ENCODE peak calls at places on chromosomes 3 and 15, in eight cellular contexts. J is OCI-LY7; I is psoas muscle; M is CD8-positive, alpha-beta T cell; U is neural crest cell; F is GM13977; G is BJ; Z is astrocyte of the cerebellum. B is an unnamed sample.

GRCh38 chr15:88627463-88627862 is 6.3 kb downstream of the AEN start:
- DNase-seq in J (peak), I (no peak), M (peak), U (no peak), F (no peak), G (no peak), Z (no peak), B (no peak)

GRCh38 chr15:52794665-52795463 is 4.7 kb upstream of the ONECUT1 start:
- DNase-seq in J (no peak), I (no peak), M (no peak), U (no peak), F (peak), G (no peak), Z (no peak), B (no peak)

GRCh38 chr3:55162031-55162784 is 234.3 kb upstream of the LRTM1 start:
- DNase-seq in J (no peak), I (no peak), M (no peak), U (no peak), F (no peak), G (peak), Z (peak), B (no peak)

GRCh38 chr3:156300929-156301806 is 180.8 kb downstream of the KCNAB1 start:
- DNase-seq in J (no peak), I (no peak), M (no peak), U (no peak), F (no peak), G (no peak), Z (no peak), B (no peak)

GRCh38 chr15:87154771-87155170 is 1075.1 kb downstream of the AGBL1 start:
- DNase-seq in J (no peak), I (no peak), M (no peak), U (no peak), F (no peak), G (peak), Z (no peak), B (no peak)

GRCh38 chr3:192887047-192887446 is 30.6 kb downstream of the MB21D2 start:
- DNase-seq in J (no peak), I (no peak), M (no peak), U (no peak), F (no peak), G (no peak), Z (peak), B (peak)

GRCh38 chr3:138187296-138188012 is at the start of gene ARMC8:
- DNase-seq in J (no peak), I (peak), M (no peak), U (peak), F (peak), G (peak), Z (peak), B (peak)

GRCh38 chr15:27868828-27869404 is 230.2 kb downstream of the OCA2 start:
- DNase-seq in J (no peak), I (no peak), M (no peak), U (no peak), F (no peak), G (no peak), Z (no peak), B (no peak)

GRCh38 chr3:30710017-30710416 is 103.6 kb downstream of the TGFBR2 start:
- DNase-seq in J (no peak), I (no peak), M (no peak), U (no peak), F (no peak), G (no peak), Z (no peak), B (no peak)

GRCh38 chr15:69766156-69766555 is 313.5 kb downstream of the RPLP1 start:
- DNase-seq in J (no peak), I (no peak), M (no peak), U (no peak), F (no peak), G (no peak), Z (no peak), B (no peak)

GRCh38 chr3:129238945-129239705 is 10.3 kb upstream of the COPG1 start:
- DNase-seq in J (no peak), I (no peak), M (no peak), U (no peak), F (no peak), G (no peak), Z (no peak), B (no peak)

GRCh38 chr3:153052096-153052460 is 109.9 kb upstream of the RAP2B start:
- DNase-seq in J (no peak), I (no peak), M (no peak), U (no peak), F (no peak), G (peak), Z (peak), B (peak)

GRCh38 chr3:119964294-119964693 is 130.0 kb downstream of the GSK3B start:
- DNase-seq in J (no peak), I (no peak), M (no peak), U (no peak), F (no peak), G (no peak), Z (no peak), B (no peak)

GRCh38 chr3:194269610-194270145 is 81.5 kb downstream of the CPN2 start:
- DNase-seq in J (no peak), I (peak), M (no peak), U (no peak), F (no peak), G (no peak), Z (peak), B (peak)

GRCh38 chr3:112778298-112779008 is 68.2 kb downstream of the CD200R1L start:
- DNase-seq in J (no peak), I (no peak), M (no peak), U (no peak), F (no peak), G (peak), Z (peak), B (no peak)

GRCh38 chr3:57918123-57918837 is 89.9 kb upstream of the FLNB start:
- DNase-seq in J (no peak), I (no peak), M (no peak), U (no peak), F (no peak), G (peak), Z (peak), B (no peak)

GRCh38 chr3:181941250-181941649 is 229.5 kb downstream of the SOX2 start:
- DNase-seq in J (no peak), I (no peak), M (no peak), U (no peak), F (no peak), G (no peak), Z (no peak), B (no peak)

GRCh38 chr15:74780983-74781672 is 752 bp upstream of the CSK start:
- DNase-seq in J (peak), I (no peak), M (peak), U (no peak), F (no peak), G (no peak), Z (no peak), B (no peak)

GRCh38 chr3:123800352-123800682 is 83.8 kb downstream of the MYLK start:
- DNase-seq in J (no peak), I (no peak), M (no peak), U (no peak), F (no peak), G (no peak), Z (no peak), B (no peak)

GRCh38 chr3:52349611-52350395 is 33.7 kb downstream of the DNAH1 start:
- DNase-seq in J (no peak), I (no peak), M (no peak), U (no peak), F (no peak), G (no peak), Z (no peak), B (no peak)

GRCh38 chr15:64713592-64713991 is 61.8 kb downstream of the RBPMS2 start:
- DNase-seq in J (no peak), I (no peak), M (no peak), U (no peak), F (no peak), G (no peak), Z (no peak), B (no peak)

GRCh38 chr3:11145888-11146287 is 8.4 kb upstream of the HRH1 start:
- DNase-seq in J (no peak), I (no peak), M (no peak), U (no peak), F (no peak), G (peak), Z (peak), B (no peak)

GRCh38 chr3:106204160-106204868 is 335.5 kb upstream of the CBLB start:
- DNase-seq in J (no peak), I (no peak), M (no peak), U (no peak), F (no peak), G (no peak), Z (no peak), B (no peak)

GRCh38 chr3:107987036-107987557 is 103.7 kb downstream of the CD47 start:
- DNase-seq in J (no peak), I (peak), M (no peak), U (no peak), F (no peak), G (peak), Z (peak), B (peak)

GRCh38 chr3:127440384-127440783 is 150.1 kb downstream of the TPRA1 start:
- DNase-seq in J (no peak), I (no peak), M (no peak), U (no peak), F (no peak), G (no peak), Z (no peak), B (no peak)

GRCh38 chr3:128416578-128417150 is 50.0 kb downstream of the DNAJB8 start:
- DNase-seq in J (no peak), I (no peak), M (no peak), U (no peak), F (no peak), G (peak), Z (peak), B (peak)

GRCh38 chr3:187804120-187805106 is 59.1 kb upstream of the BCL6 start:
- DNase-seq in J (no peak), I (no peak), M (no peak), U (no peak), F (no peak), G (no peak), Z (no peak), B (no peak)

GRCh38 chr3:170584585-170585007 is 1.3 kb downstream of the SLC7A14 start:
- DNase-seq in J (peak), I (peak), M (peak), U (peak), F (no peak), G (no peak), Z (peak), B (peak)

GRCh38 chr3:148601766-148602685 is 95.7 kb upstream of the AGTR1 start:
- DNase-seq in J (no peak), I (no peak), M (no peak), U (no peak), F (no peak), G (no peak), Z (no peak), B (peak)

GRCh38 chr3:13105851-13106250 is 32.6 kb upstream of the IQSEC1 start:
- DNase-seq in J (no peak), I (no peak), M (no peak), U (no peak), F (no peak), G (no peak), Z (no peak), B (peak)
- TF ChIP-seq CTCF in J (peak), I (no peak), M (no peak), U (no peak), F (no peak), G (no peak), Z (no peak), B (no peak)

DNA sequence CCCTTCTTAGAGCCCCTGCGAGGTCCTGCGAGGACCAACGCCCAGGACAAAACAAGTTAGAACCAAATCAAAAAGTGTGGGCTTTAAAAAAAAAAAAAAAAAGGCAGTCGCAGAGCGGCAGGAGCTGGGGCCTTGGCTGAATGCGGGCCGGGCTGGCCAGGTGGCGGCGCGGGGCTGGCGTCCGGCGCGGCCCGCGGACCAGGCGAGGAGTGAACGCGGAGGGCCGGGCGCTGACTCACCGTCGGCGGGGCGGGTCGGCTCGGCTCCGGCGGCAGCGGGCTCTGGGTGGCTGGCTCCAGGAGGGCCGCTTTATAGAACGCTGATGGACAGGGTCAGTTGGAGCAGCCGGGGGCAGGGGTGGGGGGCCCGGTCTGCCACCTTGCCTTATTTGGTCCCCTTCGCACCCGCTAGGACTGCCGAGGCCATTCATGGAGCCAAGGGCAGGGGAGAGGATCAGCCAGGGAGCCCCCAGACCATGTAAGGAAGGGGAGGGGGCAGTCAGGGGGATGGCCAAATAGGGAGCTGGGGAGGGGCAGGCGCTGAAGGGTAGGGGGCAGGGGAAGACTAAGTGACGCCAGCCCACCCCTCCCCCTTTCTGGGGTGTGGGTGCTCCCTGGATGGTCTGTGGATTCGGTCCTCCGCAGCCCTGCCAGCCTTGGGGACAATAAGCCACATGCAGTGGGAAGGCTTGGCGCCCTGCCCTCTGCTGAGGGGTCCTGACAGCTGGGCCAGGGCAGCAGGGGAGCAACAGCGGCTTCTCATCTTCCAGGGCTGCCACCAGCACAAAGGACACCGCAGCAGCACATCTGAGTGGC is at the start of gene ACTC1:
- DNase-seq in J (no peak), I (peak), M (no peak), U (peak), F (no peak), G (no peak), Z (no peak), B (peak)
- TF ChIP-seq CTCF in J (no peak), I (peak), M (no peak), U (no peak), F (no peak), G (peak), Z (peak), B (no peak)

GRCh38 chr3:121855555-121855954 is 20.5 kb downstream of the EAF2 start:
- DNase-seq in J (peak), I (no peak), M (no peak), U (no peak), F (no peak), G (no peak), Z (no peak), B (peak)
- TF ChIP-seq CTCF in J (peak), I (no peak), M (no peak), U (peak), F (peak), G (peak), Z (peak), B (peak)

DNA sequence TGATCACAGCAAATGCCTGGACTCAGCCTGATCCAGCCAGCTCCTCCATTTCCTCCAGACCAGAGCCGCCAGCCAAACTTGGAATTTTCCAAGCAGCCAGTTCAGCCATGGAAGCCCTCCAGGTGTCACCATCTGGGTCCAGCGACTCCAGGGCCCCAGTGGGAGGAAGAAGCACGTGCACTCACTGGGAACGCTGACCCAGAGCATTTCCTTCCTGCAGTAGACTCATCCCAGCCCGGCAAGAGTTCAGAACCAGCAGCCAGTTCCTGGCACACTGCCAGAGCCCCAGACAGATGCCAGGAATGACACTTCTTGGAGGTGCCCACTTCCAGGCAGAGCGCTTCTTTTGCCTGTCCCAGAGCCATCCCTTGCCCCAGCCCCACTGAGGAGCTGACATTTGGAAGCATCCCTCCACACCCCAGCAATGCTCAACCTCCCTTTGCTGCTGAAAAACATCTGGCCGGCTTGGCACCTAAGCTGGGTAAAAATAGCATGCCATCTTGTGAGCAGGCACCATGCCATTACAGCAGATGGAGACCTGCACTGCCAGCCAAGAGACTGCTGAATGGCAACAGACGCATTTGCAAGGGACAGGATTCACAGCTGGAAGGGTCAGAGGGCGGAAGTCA is 460.3 kb upstream of the PROK2 start:
- DNase-seq in J (peak), I (peak), M (no peak), U (no peak), F (no peak), G (no peak), Z (no peak), B (no peak)
- TF ChIP-seq CTCF in J (no peak), I (no peak), M (no peak), U (no peak), F (no peak), G (no peak), Z (no peak), B (no peak)